ENCODE peak calls at places on chromosomes 7 and 10, in eight cellular contexts. One of them, this sample, is unnamed.

GRCh38 chr10:100340948-100341847 is 5.8 kb upstream of the SCD start:
- DNase-seq in adrenal gland: peak; percentile 89
- DNase-seq in cardiac muscle cell: no peak
- DNase-seq in iris pigment epithelial cell: no peak
- DNase-seq in GM03348: no peak
- DNase-seq in head of caudate nucleus: peak; percentile 82
- DNase-seq in CD4-positive, alpha-beta T cell: no peak
- DNase-seq in ovary: no peak
- DNase-seq in this sample: no peak

GRCh38 chr7:135233570-135233969 is at the start of gene STRA8:
- DNase-seq in adrenal gland: no peak
- DNase-seq in cardiac muscle cell: no peak
- DNase-seq in iris pigment epithelial cell: no peak
- DNase-seq in GM03348: no peak
- DNase-seq in head of caudate nucleus: no peak
- DNase-seq in CD4-positive, alpha-beta T cell: no peak
- DNase-seq in ovary: no peak
- DNase-seq in this sample: no peak

GRCh38 chr10:74983383-74983782 is 128.1 kb upstream of the SAMD8 start:
- DNase-seq in adrenal gland: no peak
- DNase-seq in cardiac muscle cell: no peak
- DNase-seq in iris pigment epithelial cell: peak; percentile 21
- DNase-seq in GM03348: no peak
- DNase-seq in head of caudate nucleus: no peak
- DNase-seq in CD4-positive, alpha-beta T cell: no peak
- DNase-seq in ovary: no peak
- DNase-seq in this sample: no peak

GRCh38 chr10:99966306-99966705 is 43.4 kb downstream of the DNMBP start:
- DNase-seq in adrenal gland: no peak
- DNase-seq in cardiac muscle cell: no peak
- DNase-seq in iris pigment epithelial cell: peak; percentile 90
- DNase-seq in GM03348: peak; percentile 69
- DNase-seq in head of caudate nucleus: no peak
- DNase-seq in CD4-positive, alpha-beta T cell: no peak
- DNase-seq in ovary: no peak
- DNase-seq in this sample: peak; percentile 78

GRCh38 chr7:77538186-77538907 is 1.3 kb downstream of the PTPN12 start:
- DNase-seq in adrenal gland: peak; percentile 90
- DNase-seq in cardiac muscle cell: peak; percentile 76
- DNase-seq in iris pigment epithelial cell: peak; percentile 90
- DNase-seq in GM03348: peak; percentile 86
- DNase-seq in head of caudate nucleus: peak; percentile 62
- DNase-seq in CD4-positive, alpha-beta T cell: no peak
- DNase-seq in ovary: peak; percentile 86
- DNase-seq in this sample: peak; percentile 80

GRCh38 chr10:89022734-89023133 is 32.1 kb downstream of the FAS start:
- DNase-seq in adrenal gland: no peak
- DNase-seq in cardiac muscle cell: no peak
- DNase-seq in iris pigment epithelial cell: no peak
- DNase-seq in GM03348: no peak
- DNase-seq in head of caudate nucleus: no peak
- DNase-seq in CD4-positive, alpha-beta T cell: no peak
- DNase-seq in ovary: no peak
- DNase-seq in this sample: no peak

GRCh38 chr10:105993609-105994008 is 1170.9 kb downstream of the SORCS1 start:
- DNase-seq in adrenal gland: no peak
- DNase-seq in cardiac muscle cell: no peak
- DNase-seq in iris pigment epithelial cell: no peak
- DNase-seq in GM03348: no peak
- DNase-seq in head of caudate nucleus: no peak
- DNase-seq in CD4-positive, alpha-beta T cell: no peak
- DNase-seq in ovary: no peak
- DNase-seq in this sample: no peak

GRCh38 chr7:82964150-82964882 is 198.4 kb downstream of the PCLO start:
- DNase-seq in adrenal gland: no peak
- DNase-seq in cardiac muscle cell: peak; percentile 5
- DNase-seq in iris pigment epithelial cell: no peak
- DNase-seq in GM03348: no peak
- DNase-seq in head of caudate nucleus: no peak
- DNase-seq in CD4-positive, alpha-beta T cell: no peak
- DNase-seq in ovary: no peak
- DNase-seq in this sample: no peak

GRCh38 chr10:132248455-132249231 is 59.1 kb downstream of the STK32C start:
- DNase-seq in adrenal gland: peak; percentile 48
- DNase-seq in cardiac muscle cell: peak; percentile 60
- DNase-seq in iris pigment epithelial cell: no peak
- DNase-seq in GM03348: peak; percentile 96
- DNase-seq in head of caudate nucleus: peak; percentile 78
- DNase-seq in CD4-positive, alpha-beta T cell: peak; percentile 23
- DNase-seq in ovary: no peak
- DNase-seq in this sample: peak; percentile 71

GRCh38 chr7:69811682-69812344 is 213.5 kb downstream of the AUTS2 start:
- DNase-seq in adrenal gland: no peak
- DNase-seq in cardiac muscle cell: no peak
- DNase-seq in iris pigment epithelial cell: no peak
- DNase-seq in GM03348: no peak
- DNase-seq in head of caudate nucleus: no peak
- DNase-seq in CD4-positive, alpha-beta T cell: no peak
- DNase-seq in ovary: no peak
- DNase-seq in this sample: no peak

GRCh38 chr7:2612445-2613112 is 19.2 kb upstream of the TTYH3 start:
- DNase-seq in adrenal gland: no peak
- DNase-seq in cardiac muscle cell: no peak
- DNase-seq in iris pigment epithelial cell: no peak
- DNase-seq in GM03348: no peak
- DNase-seq in head of caudate nucleus: no peak
- DNase-seq in CD4-positive, alpha-beta T cell: no peak
- DNase-seq in ovary: no peak
- DNase-seq in this sample: no peak

GRCh38 chr10:97121084-97121483 is 64.7 kb downstream of the SLIT1 start:
- DNase-seq in adrenal gland: no peak
- DNase-seq in cardiac muscle cell: no peak
- DNase-seq in iris pigment epithelial cell: no peak
- DNase-seq in GM03348: no peak
- DNase-seq in head of caudate nucleus: no peak
- DNase-seq in CD4-positive, alpha-beta T cell: no peak
- DNase-seq in ovary: no peak
- DNase-seq in this sample: no peak

GRCh38 chr7:117072620-117073118 is 119.4 kb downstream of the ST7 start:
- DNase-seq in adrenal gland: peak; percentile 84
- DNase-seq in cardiac muscle cell: peak; percentile 63
- DNase-seq in iris pigment epithelial cell: peak; percentile 72
- DNase-seq in GM03348: peak; percentile 39
- DNase-seq in head of caudate nucleus: peak; percentile 18
- DNase-seq in CD4-positive, alpha-beta T cell: no peak
- DNase-seq in ovary: no peak
- DNase-seq in this sample: no peak

GRCh38 chr7:92831716-92832622 is 4.4 kb downstream of the CDK6 start:
- DNase-seq in adrenal gland: no peak
- DNase-seq in cardiac muscle cell: no peak
- DNase-seq in iris pigment epithelial cell: peak; percentile 94
- DNase-seq in GM03348: peak; percentile 62
- DNase-seq in head of caudate nucleus: no peak
- DNase-seq in CD4-positive, alpha-beta T cell: no peak
- DNase-seq in ovary: no peak
- DNase-seq in this sample: peak; percentile 55

GRCh38 chr7:128022631-128023532 is 8.4 kb downstream of the LRRC4 start:
- DNase-seq in adrenal gland: no peak
- DNase-seq in cardiac muscle cell: no peak
- DNase-seq in iris pigment epithelial cell: peak; percentile 79
- DNase-seq in GM03348: peak; percentile 80
- DNase-seq in head of caudate nucleus: no peak
- DNase-seq in CD4-positive, alpha-beta T cell: no peak
- DNase-seq in ovary: no peak
- DNase-seq in this sample: peak; percentile 72

GRCh38 chr10:70974351-70974901 is 86.1 kb upstream of the PCBD1 start:
- DNase-seq in adrenal gland: no peak
- DNase-seq in cardiac muscle cell: no peak
- DNase-seq in iris pigment epithelial cell: peak; percentile 36
- DNase-seq in GM03348: peak; percentile 29
- DNase-seq in head of caudate nucleus: no peak
- DNase-seq in CD4-positive, alpha-beta T cell: no peak
- DNase-seq in ovary: no peak
- DNase-seq in this sample: peak; percentile 53

GRCh38 chr10:102776779-102777417 is 33.1 kb downstream of the WBP1L start:
- DNase-seq in adrenal gland: peak; percentile 93
- DNase-seq in cardiac muscle cell: peak; percentile 89
- DNase-seq in iris pigment epithelial cell: peak; percentile 100
- DNase-seq in GM03348: peak; percentile 95
- DNase-seq in head of caudate nucleus: peak; percentile 22
- DNase-seq in CD4-positive, alpha-beta T cell: no peak
- DNase-seq in ovary: peak; percentile 85
- DNase-seq in this sample: peak; percentile 96

This sample was measured in AG08395.